ENCODE peak calls at places on chromosomes 3 and 15, in five cellular contexts. X is CD8-positive, alpha-beta T cell; P is heart left ventricle; F is mammary epithelial cell; R is CD8-positive, alpha-beta memory T cell. Y is an unnamed sample.

GRCh38 chr3:36907911-36908646 is 36.8 kb downstream of the TRANK1 start:
- DNase-seq in X (peak), R (peak), P (peak), F (peak), Y (peak)

GRCh38 chr3:152375546-152375945 is 106.8 kb downstream of the MBNL1 start:
- DNase-seq in F (no peak), P (no peak), R (no peak), X (no peak), Y (no peak)

GRCh38 chr3:34675383-34676120 is 877.1 kb downstream of the PDCD6IP start:
- DNase-seq in F (peak), P (no peak), R (no peak), X (no peak), Y (no peak)

GRCh38 chr15:72824112-72824511 is 40.6 kb upstream of the ADPGK start:
- DNase-seq in F (no peak), R (no peak), X (no peak), P (no peak), Y (no peak)

GRCh38 chr15:77543159-77543882 is 89.4 kb downstream of the LINGO1 start:
- DNase-seq in X (peak), F (peak), P (peak), R (peak), Y (peak)

GRCh38 chr15:41727143-41727542 is 47.1 kb upstream of the MAPKBP1 start:
- DNase-seq in P (no peak), R (no peak), F (no peak), X (no peak), Y (peak)

GRCh38 chr3:8443829-8444791 is 57.5 kb upstream of the LMCD1 start:
- DNase-seq in P (peak), R (no peak), F (peak), X (peak), Y (peak)

GRCh38 chr15:52462806-52463360 is 65.8 kb downstream of the MYO5A start:
- DNase-seq in X (no peak), F (no peak), R (no peak), P (no peak), Y (no peak)

GRCh38 chr15:55916666-55917409 is 76.6 kb downstream of the NEDD4 start:
- DNase-seq in F (peak), P (no peak), R (no peak), X (no peak), Y (peak)

GRCh38 chr15:67781907-67782559 is 43.3 kb upstream of the SKOR1 start:
- DNase-seq in P (no peak), R (no peak), X (no peak), F (no peak), Y (no peak)

GRCh38 chr15:67784057-67784781 is 41.1 kb upstream of the SKOR1 start:
- DNase-seq in F (no peak), R (peak), X (peak), P (no peak), Y (no peak)

GRCh38 chr15:67784856-67785430 is 40.4 kb upstream of the SKOR1 start:
- DNase-seq in F (no peak), R (no peak), X (no peak), P (no peak), Y (no peak)

GRCh38 chr15:67782592-67782991 is 42.7 kb upstream of the SKOR1 start:
- DNase-seq in P (no peak), F (no peak), X (no peak), R (no peak), Y (no peak)

DNA sequence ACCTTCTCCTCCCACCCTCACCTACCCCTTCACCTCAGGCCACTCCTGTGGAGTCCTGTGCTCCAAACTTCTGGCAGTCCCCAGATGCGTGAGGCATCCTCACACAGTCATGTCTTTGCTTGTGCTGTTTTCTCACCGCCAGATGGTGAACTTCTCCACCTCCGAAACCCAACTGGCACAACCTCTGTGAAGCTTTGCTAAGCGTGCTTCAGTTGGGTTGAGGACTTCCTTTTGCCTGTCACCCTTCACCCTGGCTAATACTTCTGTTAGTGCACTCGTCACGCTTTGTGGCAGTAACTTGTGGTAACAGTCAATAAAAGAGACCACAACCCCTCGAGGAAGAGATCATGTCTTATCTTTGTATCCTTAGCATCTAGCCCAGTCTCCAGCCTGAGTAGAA is 42.0 kb upstream of the SKOR1 start:
- DNase-seq in F (no peak), X (peak), R (peak), P (no peak), Y (no peak)
- H3K27ac ChIP-seq in F (no peak), X (no peak), R (no peak), P (no peak), Y (no peak)

DNA sequence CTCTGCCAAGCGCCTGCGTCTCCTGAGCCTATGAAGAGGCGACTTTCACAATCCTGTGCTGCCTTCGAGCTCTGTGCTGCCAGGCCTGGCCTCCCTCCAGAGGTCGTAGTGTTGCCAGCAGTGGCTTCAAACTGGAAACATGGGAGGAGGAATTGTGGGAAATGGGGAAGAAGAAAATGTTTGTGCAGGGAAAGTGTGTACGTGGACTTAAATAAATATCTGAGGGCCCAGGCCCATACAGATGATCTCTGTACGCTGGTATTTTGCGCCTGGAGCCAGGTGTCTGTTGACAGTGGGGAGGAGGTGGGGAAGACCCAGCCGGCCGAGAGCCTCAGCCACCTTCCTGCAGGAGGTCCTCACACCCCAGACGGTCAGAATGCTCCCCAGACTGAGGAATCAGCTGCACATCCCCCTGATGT is 44.6 kb downstream of the ZBTB38 start:
- DNase-seq in F (peak), R (no peak), P (peak), X (peak), Y (no peak)
- H3K4me3 ChIP-seq in F (peak), R (peak), P (peak), X (peak), Y (no peak)

DNA sequence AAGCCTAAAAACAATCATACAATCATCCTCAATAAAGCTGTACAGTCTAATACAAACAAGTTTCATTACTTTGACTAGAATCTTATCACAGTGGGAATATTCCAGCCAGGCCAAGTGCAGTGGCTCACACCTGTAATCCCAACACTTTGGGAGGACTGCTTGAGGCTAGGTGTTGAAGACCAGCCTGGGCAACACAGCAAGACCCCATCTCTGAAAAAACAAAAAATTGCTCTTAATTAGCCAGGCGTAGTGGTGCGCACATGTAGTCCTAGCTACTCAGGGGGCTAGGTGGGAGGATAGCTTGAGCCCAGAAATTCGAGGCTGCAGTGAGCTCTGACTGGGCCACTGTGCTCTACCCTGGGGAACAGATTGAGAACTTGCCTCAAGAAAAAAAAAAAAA is 3.3 kb downstream of the RPN1 start:
- DNase-seq in P (no peak), F (no peak), R (no peak), X (no peak), Y (no peak)
- H3K27ac ChIP-seq in P (no peak), F (no peak), R (no peak), X (no peak), Y (no peak)

GRCh38 chr3:107599755-107600122 is 77.0 kb downstream of the BBX start:
- DNase-seq in X (no peak), P (no peak), F (no peak), R (no peak), Y (no peak)
- H3K4me3 ChIP-seq in X (peak), P (peak), F (peak), R (peak), Y (peak)

GRCh38 chr3:49255686-49256085 is 21.3 kb downstream of the C3orf62 start:
- DNase-seq in X (no peak), P (no peak), R (no peak), F (no peak), Y (no peak)

GRCh38 chr3:49257187-49257586 is 19.8 kb downstream of the C3orf62 start:
- DNase-seq in P (no peak), R (no peak), F (no peak), X (no peak), Y (no peak)

GRCh38 chr3:49253512-49253911 is 23.5 kb downstream of the C3orf62 start:
- DNase-seq in F (no peak), X (no peak), P (no peak), R (no peak), Y (no peak)

GRCh38 chr3:49255112-49255511 is 21.9 kb downstream of the C3orf62 start:
- DNase-seq in P (no peak), F (peak), X (no peak), R (no peak), Y (no peak)

GRCh38 chr3:49256152-49256551 is 20.9 kb downstream of the C3orf62 start:
- DNase-seq in F (no peak), P (no peak), X (no peak), R (no peak), Y (no peak)
- H3K27ac ChIP-seq in F (no peak), P (no peak), X (no peak), R (no peak), Y (no peak)

DNA sequence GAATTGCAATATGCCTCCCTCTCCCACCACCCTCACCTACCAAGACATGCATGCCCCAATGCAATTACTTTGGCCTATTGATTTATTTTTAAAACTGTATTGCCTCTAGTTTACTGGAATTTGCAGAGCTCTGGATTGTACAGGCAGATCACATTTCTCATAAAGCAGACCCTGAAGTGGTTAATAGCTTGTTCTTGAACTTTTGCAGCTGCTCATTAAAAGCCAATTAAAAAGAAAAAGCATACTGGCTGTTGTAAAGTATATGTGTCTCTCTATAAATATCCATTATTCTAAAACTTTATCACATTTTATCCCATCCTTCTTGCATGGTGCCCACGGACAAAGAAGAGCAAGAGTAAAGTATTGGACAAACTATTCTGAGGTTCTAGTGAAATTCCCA is 221.5 kb upstream of the TOPAZ1 start:
- DNase-seq in R (no peak), X (no peak), F (no peak), P (no peak), Y (no peak)
- H3K4me3 ChIP-seq in R (no peak), X (no peak), F (no peak), P (no peak), Y (no peak)

GRCh38 chr3:183259087-183259486 is 6.0 kb downstream of the B3GNT5 start:
- DNase-seq in P (no peak), X (no peak), R (no peak), F (no peak), Y (no peak)

GRCh38 chr3:183262979-183263378 is 9.9 kb downstream of the B3GNT5 start:
- DNase-seq in F (no peak), R (no peak), P (no peak), X (no peak), Y (no peak)

GRCh38 chr3:183261103-183261502 is 8.1 kb downstream of the B3GNT5 start:
- DNase-seq in P (no peak), X (no peak), R (no peak), F (no peak), Y (no peak)

GRCh38 chr3:183259621-183260020 is 6.6 kb downstream of the B3GNT5 start:
- DNase-seq in P (no peak), F (no peak), X (no peak), R (no peak), Y (no peak)

GRCh38 chr3:183260167-183260904 is 7.3 kb downstream of the B3GNT5 start:
- DNase-seq in X (no peak), R (no peak), P (no peak), F (no peak), Y (no peak)
- H3K27ac ChIP-seq in X (no peak), R (no peak), P (no peak), F (no peak), Y (no peak)